ENCODE peak calls at places on chromosomes 7 and 10, in eight cellular contexts. One of them, this sample, is unnamed.

GRCh38 chr10:13830385-13830784 is 243.6 kb downstream of the PRPF18 start:
- DNase-seq in stimulated activated CD8-positive, alpha-beta memory T cell treated with anti-CD3 and anti-CD28 coated beads, Interleukin-12 subunit alpha, Interleukin-12 subunit beta, amount 100 ng/mL, for 1 hour: no peak
- DNase-seq in nucleus accumbens: no peak
- DNase-seq in activated CD8-positive, alpha-beta T cell treated with anti-CD3 and anti-CD28 coated beads, Interleukin-2, amount 10 ng/mL, durations not matched to agents 7 days and 5 days: no peak
- DNase-seq in fibroblast of pulmonary artery: no peak
- DNase-seq in GM03348: no peak
- DNase-seq in body of pancreas: no peak
- DNase-seq in nephron progenitor cell: no peak
- DNase-seq in this sample: no peak

GRCh38 chr10:103854687-103855423 is 521 bp downstream of the SH3PXD2A start:
- DNase-seq in GM03348: peak; percentile 72
- DNase-seq in stimulated activated CD8-positive, alpha-beta memory T cell treated with anti-CD3 and anti-CD28 coated beads, Interleukin-12 subunit alpha, Interleukin-12 subunit beta, amount 100 ng/mL, for 1 hour: no peak
- DNase-seq in activated CD8-positive, alpha-beta T cell treated with anti-CD3 and anti-CD28 coated beads, Interleukin-2, amount 10 ng/mL, durations not matched to agents 7 days and 5 days: no peak
- DNase-seq in fibroblast of pulmonary artery: no peak
- DNase-seq in body of pancreas: no peak
- DNase-seq in nephron progenitor cell: peak; percentile 64
- DNase-seq in nucleus accumbens: peak; percentile 38
- DNase-seq in this sample: no peak

GRCh38 chr10:14592026-14592425 is 182.7 kb downstream of the FAM107B start:
- DNase-seq in nephron progenitor cell: no peak
- DNase-seq in activated CD8-positive, alpha-beta T cell treated with anti-CD3 and anti-CD28 coated beads, Interleukin-2, amount 10 ng/mL, durations not matched to agents 7 days and 5 days: no peak
- DNase-seq in nucleus accumbens: no peak
- DNase-seq in GM03348: no peak
- DNase-seq in stimulated activated CD8-positive, alpha-beta memory T cell treated with anti-CD3 and anti-CD28 coated beads, Interleukin-12 subunit alpha, Interleukin-12 subunit beta, amount 100 ng/mL, for 1 hour: no peak
- DNase-seq in fibroblast of pulmonary artery: no peak
- DNase-seq in body of pancreas: no peak
- DNase-seq in this sample: no peak

GRCh38 chr10:49606981-49607535 is 3.1 kb upstream of the SLC18A3 start:
- DNase-seq in stimulated activated CD8-positive, alpha-beta memory T cell treated with anti-CD3 and anti-CD28 coated beads, Interleukin-12 subunit alpha, Interleukin-12 subunit beta, amount 100 ng/mL, for 1 hour: peak; percentile 22
- DNase-seq in body of pancreas: peak; percentile 55
- DNase-seq in activated CD8-positive, alpha-beta T cell treated with anti-CD3 and anti-CD28 coated beads, Interleukin-2, amount 10 ng/mL, durations not matched to agents 7 days and 5 days: peak; percentile 89
- DNase-seq in GM03348: peak; percentile 91
- DNase-seq in nucleus accumbens: peak; percentile 3
- DNase-seq in fibroblast of pulmonary artery: peak; percentile 89
- DNase-seq in nephron progenitor cell: peak; percentile 97
- DNase-seq in this sample: peak; percentile 68

GRCh38 chr7:116786791-116787443 is 75.5 kb upstream of the CAPZA2 start:
- DNase-seq in nephron progenitor cell: no peak
- DNase-seq in GM03348: no peak
- DNase-seq in activated CD8-positive, alpha-beta T cell treated with anti-CD3 and anti-CD28 coated beads, Interleukin-2, amount 10 ng/mL, durations not matched to agents 7 days and 5 days: peak; percentile 21
- DNase-seq in fibroblast of pulmonary artery: peak; percentile 56
- DNase-seq in nucleus accumbens: no peak
- DNase-seq in body of pancreas: no peak
- DNase-seq in stimulated activated CD8-positive, alpha-beta memory T cell treated with anti-CD3 and anti-CD28 coated beads, Interleukin-12 subunit alpha, Interleukin-12 subunit beta, amount 100 ng/mL, for 1 hour: no peak
- DNase-seq in this sample: no peak

GRCh38 chr7:18927134-18927533 is 190.3 kb downstream of the TWIST1 start:
- DNase-seq in stimulated activated CD8-positive, alpha-beta memory T cell treated with anti-CD3 and anti-CD28 coated beads, Interleukin-12 subunit alpha, Interleukin-12 subunit beta, amount 100 ng/mL, for 1 hour: no peak
- DNase-seq in nephron progenitor cell: no peak
- DNase-seq in body of pancreas: no peak
- DNase-seq in fibroblast of pulmonary artery: peak; percentile 7
- DNase-seq in activated CD8-positive, alpha-beta T cell treated with anti-CD3 and anti-CD28 coated beads, Interleukin-2, amount 10 ng/mL, durations not matched to agents 7 days and 5 days: no peak
- DNase-seq in GM03348: peak; percentile 42
- DNase-seq in nucleus accumbens: no peak
- DNase-seq in this sample: no peak

GRCh38 chr7:82755705-82756551 is 312.4 kb upstream of the CACNA2D1 start:
- DNase-seq in fibroblast of pulmonary artery: peak; percentile 3
- DNase-seq in stimulated activated CD8-positive, alpha-beta memory T cell treated with anti-CD3 and anti-CD28 coated beads, Interleukin-12 subunit alpha, Interleukin-12 subunit beta, amount 100 ng/mL, for 1 hour: no peak
- DNase-seq in GM03348: peak; percentile 29
- DNase-seq in body of pancreas: no peak
- DNase-seq in nephron progenitor cell: no peak
- DNase-seq in nucleus accumbens: no peak
- DNase-seq in activated CD8-positive, alpha-beta T cell treated with anti-CD3 and anti-CD28 coated beads, Interleukin-2, amount 10 ng/mL, durations not matched to agents 7 days and 5 days: no peak
- DNase-seq in this sample: no peak

GRCh38 chr7:55574062-55574717 is 1.9 kb upstream of the VOPP1 start:
- DNase-seq in nephron progenitor cell: no peak
- DNase-seq in nucleus accumbens: no peak
- DNase-seq in activated CD8-positive, alpha-beta T cell treated with anti-CD3 and anti-CD28 coated beads, Interleukin-2, amount 10 ng/mL, durations not matched to agents 7 days and 5 days: peak; percentile 33
- DNase-seq in GM03348: peak; percentile 32
- DNase-seq in stimulated activated CD8-positive, alpha-beta memory T cell treated with anti-CD3 and anti-CD28 coated beads, Interleukin-12 subunit alpha, Interleukin-12 subunit beta, amount 100 ng/mL, for 1 hour: no peak
- DNase-seq in body of pancreas: no peak
- DNase-seq in fibroblast of pulmonary artery: peak; percentile 40
- DNase-seq in this sample: no peak

GRCh38 chr10:118595598-118596425 is at the start of gene PRLHR:
- DNase-seq in activated CD8-positive, alpha-beta T cell treated with anti-CD3 and anti-CD28 coated beads, Interleukin-2, amount 10 ng/mL, durations not matched to agents 7 days and 5 days: peak; percentile 34
- DNase-seq in nephron progenitor cell: peak; percentile 93
- DNase-seq in body of pancreas: peak; percentile 57
- DNase-seq in nucleus accumbens: no peak
- DNase-seq in stimulated activated CD8-positive, alpha-beta memory T cell treated with anti-CD3 and anti-CD28 coated beads, Interleukin-12 subunit alpha, Interleukin-12 subunit beta, amount 100 ng/mL, for 1 hour: no peak
- DNase-seq in fibroblast of pulmonary artery: peak; percentile 47
- DNase-seq in GM03348: peak; percentile 71
- DNase-seq in this sample: no peak

GRCh38 chr10:119483839-119484238 is 58.7 kb downstream of the RGS10 start:
- DNase-seq in fibroblast of pulmonary artery: no peak
- DNase-seq in nucleus accumbens: no peak
- DNase-seq in activated CD8-positive, alpha-beta T cell treated with anti-CD3 and anti-CD28 coated beads, Interleukin-2, amount 10 ng/mL, durations not matched to agents 7 days and 5 days: no peak
- DNase-seq in nephron progenitor cell: no peak
- DNase-seq in stimulated activated CD8-positive, alpha-beta memory T cell treated with anti-CD3 and anti-CD28 coated beads, Interleukin-12 subunit alpha, Interleukin-12 subunit beta, amount 100 ng/mL, for 1 hour: no peak
- DNase-seq in GM03348: no peak
- DNase-seq in body of pancreas: no peak
- DNase-seq in this sample: no peak

GRCh38 chr10:59176241-59177030 is at the start of gene PHYHIPL:
- DNase-seq in GM03348: peak; percentile 7
- DNase-seq in body of pancreas: peak; percentile 64
- DNase-seq in fibroblast of pulmonary artery: no peak
- DNase-seq in stimulated activated CD8-positive, alpha-beta memory T cell treated with anti-CD3 and anti-CD28 coated beads, Interleukin-12 subunit alpha, Interleukin-12 subunit beta, amount 100 ng/mL, for 1 hour: no peak
- DNase-seq in nucleus accumbens: peak; percentile 75
- DNase-seq in nephron progenitor cell: peak; percentile 64
- DNase-seq in activated CD8-positive, alpha-beta T cell treated with anti-CD3 and anti-CD28 coated beads, Interleukin-2, amount 10 ng/mL, durations not matched to agents 7 days and 5 days: no peak
- DNase-seq in this sample: no peak

GRCh38 chr10:51436805-51437204 is 262.6 kb downstream of the CSTF2T start:
- DNase-seq in stimulated activated CD8-positive, alpha-beta memory T cell treated with anti-CD3 and anti-CD28 coated beads, Interleukin-12 subunit alpha, Interleukin-12 subunit beta, amount 100 ng/mL, for 1 hour: no peak
- DNase-seq in fibroblast of pulmonary artery: no peak
- DNase-seq in nucleus accumbens: no peak
- DNase-seq in nephron progenitor cell: no peak
- DNase-seq in GM03348: no peak
- DNase-seq in body of pancreas: no peak
- DNase-seq in activated CD8-positive, alpha-beta T cell treated with anti-CD3 and anti-CD28 coated beads, Interleukin-2, amount 10 ng/mL, durations not matched to agents 7 days and 5 days: no peak
- DNase-seq in this sample: no peak

This sample was measured in tibial artery.